ENCODE peak calls at places on chromosomes 1 and 21, in four cellular contexts. One of them, this sample, is unnamed.

GRCh38 chr1:44505210-44505993 is 100.3 kb downstream of the RNF220 start:
- DNase-seq in tibial artery: no peak
- DNase-seq in IMR-90: no peak
- DNase-seq in OCI-LY7: no peak
- DNase-seq in this sample: no peak

GRCh38 chr1:193103759-193104495 is 1.3 kb downstream of the GLRX2 start:
- DNase-seq in tibial artery: no peak
- DNase-seq in IMR-90: no peak
- DNase-seq in OCI-LY7: no peak
- DNase-seq in this sample: no peak

GRCh38 chr1:48114596-48115384 is 107.7 kb upstream of the SLC5A9 start:
- DNase-seq in tibial artery: no peak
- DNase-seq in IMR-90: no peak
- DNase-seq in OCI-LY7: no peak
- DNase-seq in this sample: no peak

GRCh38 chr1:53127546-53127945 is 14.9 kb downstream of the SLC1A7 start:
- DNase-seq in tibial artery: peak; percentile 42
- DNase-seq in IMR-90: peak; percentile 35
- DNase-seq in OCI-LY7: no peak
- DNase-seq in this sample: no peak

GRCh38 chr1:3001471-3002348 is 19.6 kb upstream of the ACTRT2 start:
- DNase-seq in tibial artery: peak; percentile 61
- DNase-seq in IMR-90: no peak
- DNase-seq in OCI-LY7: no peak
- DNase-seq in this sample: peak; percentile 47

GRCh38 chr1:198199105-198199504 is 42.3 kb downstream of the NEK7 start:
- DNase-seq in tibial artery: no peak
- DNase-seq in IMR-90: no peak
- DNase-seq in OCI-LY7: peak; percentile 84
- DNase-seq in this sample: no peak

GRCh38 chr1:21468597-21468996 is 28.7 kb downstream of the NBPF3 start:
- DNase-seq in tibial artery: no peak
- DNase-seq in IMR-90: peak; percentile 37
- DNase-seq in OCI-LY7: peak; percentile 29
- DNase-seq in this sample: no peak

GRCh38 chr1:226738995-226739695 is at the start of gene ITPKB:
- DNase-seq in tibial artery: peak; percentile 69
- DNase-seq in IMR-90: peak; percentile 65
- DNase-seq in OCI-LY7: peak; percentile 88
- DNase-seq in this sample: no peak

GRCh38 chr1:65065535-65066378 is 82.2 kb upstream of the AK4 start:
- DNase-seq in tibial artery: peak; percentile 75
- DNase-seq in IMR-90: no peak
- DNase-seq in OCI-LY7: no peak
- DNase-seq in this sample: no peak

GRCh38 chr1:230086152-230086551 is 19.1 kb downstream of the GALNT2 start:
- DNase-seq in tibial artery: no peak
- DNase-seq in IMR-90: no peak
- DNase-seq in OCI-LY7: no peak
- DNase-seq in this sample: no peak

GRCh38 chr1:21524686-21525339 is 15.6 kb downstream of the ALPL start:
- DNase-seq in tibial artery: no peak
- DNase-seq in IMR-90: no peak
- DNase-seq in OCI-LY7: peak; percentile 42
- DNase-seq in this sample: no peak

GRCh38 chr1:3283849-3284248 is 170.6 kb upstream of the ARHGEF16 start:
- DNase-seq in tibial artery: no peak
- DNase-seq in IMR-90: no peak
- DNase-seq in OCI-LY7: no peak
- DNase-seq in this sample: no peak

GRCh38 chr1:112769611-112770010 is 54.5 kb upstream of the PPM1J start:
- DNase-seq in tibial artery: no peak
- DNase-seq in IMR-90: peak; percentile 27
- DNase-seq in OCI-LY7: no peak
- DNase-seq in this sample: no peak

GRCh38 chr1:220767312-220768126 is 19.2 kb upstream of the MTARC1 start:
- DNase-seq in tibial artery: no peak
- DNase-seq in IMR-90: peak; percentile 53
- DNase-seq in OCI-LY7: no peak
- DNase-seq in this sample: no peak

GRCh38 chr1:196372896-196373536 is 235.2 kb downstream of the KCNT2 start:
- DNase-seq in tibial artery: no peak
- DNase-seq in IMR-90: peak; percentile 47
- DNase-seq in OCI-LY7: peak; percentile 35
- DNase-seq in this sample: no peak

GRCh38 chr1:96865731-96866684 is 144.4 kb downstream of the PTBP2 start:
- DNase-seq in tibial artery: no peak
- DNase-seq in IMR-90: peak; percentile 100
- DNase-seq in OCI-LY7: no peak
- DNase-seq in this sample: no peak

GRCh38 chr21:27058673-27059365 is 91.9 kb upstream of the ADAMTS5 start:
- DNase-seq in tibial artery: no peak
- DNase-seq in IMR-90: no peak
- DNase-seq in OCI-LY7: no peak
- DNase-seq in this sample: no peak

GRCh38 chr21:26952274-26953066 is 14.4 kb downstream of the ADAMTS5 start:
- DNase-seq in tibial artery: no peak
- DNase-seq in IMR-90: peak; percentile 45
- DNase-seq in OCI-LY7: no peak
- DNase-seq in this sample: no peak

GRCh38 chr1:41030872-41031616 is 9.5 kb upstream of the SLFNL1 start:
- DNase-seq in tibial artery: peak; percentile 21
- DNase-seq in IMR-90: no peak
- DNase-seq in OCI-LY7: no peak
- DNase-seq in this sample: no peak

GRCh38 chr1:86156571-86157455 is at the start of gene COL24A1:
- DNase-seq in tibial artery: peak; percentile 63
- DNase-seq in IMR-90: peak; percentile 83
- DNase-seq in OCI-LY7: no peak
- DNase-seq in this sample: no peak

GRCh38 chr1:162696286-162696862 is 64.1 kb downstream of the DDR2 start:
- DNase-seq in tibial artery: peak; percentile 85
- DNase-seq in IMR-90: peak; percentile 93
- DNase-seq in OCI-LY7: no peak
- DNase-seq in this sample: peak; percentile 64

GRCh38 chr1:203408485-203409229 is 57.7 kb upstream of the FMOD start:
- DNase-seq in tibial artery: peak; percentile 97
- DNase-seq in IMR-90: peak; percentile 82
- DNase-seq in OCI-LY7: no peak
- DNase-seq in this sample: no peak

GRCh38 chr1:6631058-6631457 is 6.4 kb downstream of the THAP3 start:
- DNase-seq in tibial artery: no peak
- DNase-seq in IMR-90: no peak
- DNase-seq in OCI-LY7: no peak
- DNase-seq in this sample: no peak

GRCh38 chr1:6632588-6633514 is 8.2 kb downstream of the THAP3 start:
- DNase-seq in tibial artery: no peak
- DNase-seq in IMR-90: no peak
- DNase-seq in OCI-LY7: no peak
- DNase-seq in this sample: no peak

GRCh38 chr1:6627841-6628545 is 3.3 kb downstream of the THAP3 start:
- DNase-seq in tibial artery: no peak
- DNase-seq in IMR-90: no peak
- DNase-seq in OCI-LY7: no peak
- DNase-seq in this sample: no peak

GRCh38 chr1:6628971-6629479 is 4.4 kb downstream of the THAP3 start:
- DNase-seq in tibial artery: no peak
- DNase-seq in IMR-90: no peak
- DNase-seq in OCI-LY7: no peak
- DNase-seq in this sample: no peak

DNA sequence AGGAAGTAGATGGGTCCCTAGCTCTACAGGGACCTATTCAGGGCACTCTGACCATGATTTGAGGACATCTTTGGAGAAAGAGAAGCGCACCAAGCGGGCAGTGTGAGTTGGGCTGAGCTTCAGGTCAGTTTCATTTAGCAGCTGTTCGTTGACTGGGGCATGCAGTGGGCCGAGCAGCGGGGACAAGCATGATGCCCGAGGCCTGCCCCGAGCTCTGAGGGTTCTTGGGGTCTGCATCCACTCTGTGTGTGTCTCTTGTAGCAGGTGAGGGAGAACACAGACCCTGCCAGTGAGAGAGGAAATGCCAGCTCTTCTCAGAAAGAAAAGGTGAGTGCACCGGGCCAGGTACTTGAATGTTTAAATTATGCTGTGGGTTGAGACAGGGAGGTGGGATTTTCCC is 5.4 kb downstream of the THAP3 start:
- DNase-seq in tibial artery: no peak
- DNase-seq in IMR-90: no peak
- DNase-seq in OCI-LY7: no peak
- DNase-seq in this sample: no peak
- H3K4me1 ChIP-seq in tibial artery: no peaks in the 10 kb centered on the region
- H3K4me1 ChIP-seq in IMR-90: peaks cover 3% of the 10 kb centered on the region
- H3K4me1 ChIP-seq in OCI-LY7: peaks cover 7% of the 10 kb centered on the region
- H3K4me1 ChIP-seq in this sample: no peaks in the 10 kb centered on the region

GRCh38 chr1:153251988-153252387 is 7.5 kb upstream of the LORICRIN start:
- DNase-seq in tibial artery: no peak
- DNase-seq in IMR-90: no peak
- DNase-seq in OCI-LY7: no peak
- DNase-seq in this sample: no peak
- TF ChIP-seq CTCF in tibial artery: no peak
- TF ChIP-seq CTCF in IMR-90: no peak
- TF ChIP-seq CTCF in OCI-LY7: no peak
- TF ChIP-seq CTCF in this sample: no peak

GRCh38 chr1:169699769-169700168 is 11.7 kb downstream of the SELL start:
- DNase-seq in tibial artery: no peak
- DNase-seq in IMR-90: no peak
- DNase-seq in OCI-LY7: no peak
- DNase-seq in this sample: no peak

GRCh38 chr1:169704797-169705196 is 6.6 kb downstream of the SELL start:
- DNase-seq in tibial artery: no peak
- DNase-seq in IMR-90: no peak
- DNase-seq in OCI-LY7: no peak
- DNase-seq in this sample: no peak

GRCh38 chr1:169697769-169698168 is 13.7 kb downstream of the SELL start:
- DNase-seq in tibial artery: no peak
- DNase-seq in IMR-90: no peak
- DNase-seq in OCI-LY7: peak; percentile 33
- DNase-seq in this sample: no peak

GRCh38 chr1:169698976-169699375 is 12.4 kb downstream of the SELL start:
- DNase-seq in tibial artery: no peak
- DNase-seq in IMR-90: no peak
- DNase-seq in OCI-LY7: no peak
- DNase-seq in this sample: no peak

GRCh38 chr1:169701261-169701802 is 10.1 kb downstream of the SELL start:
- DNase-seq in tibial artery: no peak
- DNase-seq in IMR-90: no peak
- DNase-seq in OCI-LY7: peak; percentile 43
- DNase-seq in this sample: no peak
- H3K4me1 ChIP-seq in tibial artery: no peaks in the 10 kb centered on the region
- H3K4me1 ChIP-seq in IMR-90: no peaks in the 10 kb centered on the region
- H3K4me1 ChIP-seq in OCI-LY7: peaks cover 44% of the 10 kb centered on the region
- H3K4me1 ChIP-seq in this sample: no peaks in the 10 kb centered on the region

GRCh38 chr1:35408925-35409324 is 140.4 kb downstream of the ZMYM4 start:
- DNase-seq in tibial artery: no peak
- DNase-seq in IMR-90: no peak
- DNase-seq in OCI-LY7: no peak
- DNase-seq in this sample: no peak
- TF ChIP-seq CTCF in tibial artery: no peak
- TF ChIP-seq CTCF in IMR-90: no peak
- TF ChIP-seq CTCF in OCI-LY7: no peak
- TF ChIP-seq CTCF in this sample: no peak

This sample was measured in RWPE2.